ENCODE peak calls at places on chromosome 7, in four cellular contexts. B is amygdala, W is stomach, F is BE2C. Q is an unnamed sample.

GRCh38 chr7:146115665-146116451 is 743 bp upstream of the CNTNAP2 start:
- DNase-seq in B (peak), W (peak), F (peak), Q (peak)

GRCh38 chr7:151243411-151244155 is 4.9 kb downstream of the SMARCD3 start:
- DNase-seq in B (no peak), W (no peak), F (no peak), Q (no peak)

GRCh38 chr7:70032673-70033072 is 434.4 kb downstream of the AUTS2 start:
- DNase-seq in B (no peak), W (no peak), F (peak), Q (no peak)

GRCh38 chr7:13262929-13263530 is 575.6 kb downstream of the ARL4A start:
- DNase-seq in B (no peak), W (no peak), F (no peak), Q (peak)

GRCh38 chr7:68925241-68925640 is 673.0 kb upstream of the AUTS2 start:
- DNase-seq in B (no peak), W (no peak), F (peak), Q (no peak)

GRCh38 chr7:47008461-47008860 is 573.5 kb downstream of the TNS3 start:
- DNase-seq in B (no peak), W (no peak), F (no peak), Q (no peak)

GRCh38 chr7:21169667-21170605 is 257.9 kb upstream of the SP4 start:
- DNase-seq in B (no peak), W (no peak), F (no peak), Q (no peak)

GRCh38 chr7:128891110-128891941 is 19.2 kb downstream of the KCP start:
- DNase-seq in B (no peak), W (no peak), F (peak), Q (no peak)

GRCh38 chr7:158394936-158395335 is 192.7 kb downstream of the PTPRN2 start:
- DNase-seq in B (no peak), W (peak), F (peak), Q (peak)

GRCh38 chr7:154566877-154567276 is 436.0 kb downstream of the PAXIP1 start:
- DNase-seq in B (no peak), W (no peak), F (no peak), Q (no peak)

GRCh38 chr7:46153951-46154787 is 233.1 kb upstream of the IGFBP3 start:
- DNase-seq in B (no peak), W (no peak), F (no peak), Q (no peak)

GRCh38 chr7:141785711-141786552 is 4.1 kb upstream of the TAS2R5 start:
- DNase-seq in B (no peak), W (no peak), F (peak), Q (peak)

GRCh38 chr7:151607464-151607867 is 87.8 kb upstream of the RHEB start:
- DNase-seq in B (no peak), W (no peak), F (no peak), Q (no peak)

GRCh38 chr7:44073664-44074348 is 8.4 kb upstream of the PGAM2 start:
- DNase-seq in B (peak), W (peak), F (peak), Q (peak)

GRCh38 chr7:41881313-41882130 is 178.6 kb upstream of the INHBA start:
- DNase-seq in B (no peak), W (no peak), F (no peak), Q (no peak)

GRCh38 chr7:67021260-67021659 is 24.6 kb downstream of the TYW1 start:
- DNase-seq in B (no peak), W (no peak), F (no peak), Q (no peak)

GRCh38 chr7:112091768-112092167 is 114.4 kb downstream of the DOCK4 start:
- DNase-seq in B (no peak), W (no peak), F (no peak), Q (no peak)

GRCh38 chr7:26515462-26515861 is 223.8 kb downstream of the SNX10 start:
- DNase-seq in B (no peak), W (peak), F (no peak), Q (no peak)

GRCh38 chr7:23938937-23939552 is 229.0 kb downstream of the STK31 start:
- DNase-seq in B (no peak), W (peak), F (peak), Q (no peak)

GRCh38 chr7:76396039-76396732 is 13.3 kb downstream of the SSC4D start:
- DNase-seq in B (no peak), W (no peak), F (no peak), Q (no peak)

GRCh38 chr7:46603296-46603701 is 682.2 kb upstream of the IGFBP3 start:
- DNase-seq in B (no peak), W (no peak), F (no peak), Q (no peak)

GRCh38 chr7:94179466-94179865 is 175.3 kb upstream of the BET1 start:
- DNase-seq in B (no peak), W (no peak), F (no peak), Q (no peak)

GRCh38 chr7:1829111-1829510 is 159.0 kb downstream of the ELFN1 start:
- DNase-seq in B (no peak), W (no peak), F (no peak), Q (no peak)

GRCh38 chr7:142391191-142391992 is 133.5 kb upstream of the PRSS58 start:
- DNase-seq in B (no peak), W (no peak), F (peak), Q (no peak)

GRCh38 chr7:73721237-73721848 is 1.9 kb upstream of the STX1A start:
- DNase-seq in B (no peak), W (peak), F (no peak), Q (no peak)

GRCh38 chr7:121480566-121481335 is 84.6 kb upstream of the FAM3C start:
- DNase-seq in B (no peak), W (no peak), F (no peak), Q (no peak)

GRCh38 chr7:69062020-69062760 is 536.1 kb upstream of the AUTS2 start:
- DNase-seq in B (no peak), W (no peak), F (no peak), Q (no peak)